ENCODE peak calls at places on chromosomes 12 and 14, in five cellular contexts. One of them, this sample, is unnamed. For H3K4me1 and H3K9me3, the result is how much of the 10 kb centered on the place peaks cover.

GRCh38 chr12:98653866-98654493 is 8.9 kb downstream of the APAF1 start:
- DNase-seq in pancreas: no peak
- DNase-seq in body of pancreas: peak
- DNase-seq in naive thymus-derived CD4-positive, alpha-beta T cell: peak
- DNase-seq in Peyer's patch: no peak
- DNase-seq in this sample: peak

GRCh38 chr14:90091393-90091792 is 29.6 kb downstream of the KCNK13 start:
- DNase-seq in pancreas: no peak
- DNase-seq in body of pancreas: no peak
- DNase-seq in naive thymus-derived CD4-positive, alpha-beta T cell: no peak
- DNase-seq in Peyer's patch: no peak
- DNase-seq in this sample: no peak

GRCh38 chr12:57341275-57341990 is 89.4 kb downstream of the R3HDM2 start:
- DNase-seq in pancreas: no peak
- DNase-seq in body of pancreas: no peak
- DNase-seq in naive thymus-derived CD4-positive, alpha-beta T cell: no peak
- DNase-seq in Peyer's patch: no peak
- DNase-seq in this sample: peak

GRCh38 chr12:15634010-15634676 is 155.0 kb downstream of the EPS8 start:
- DNase-seq in pancreas: no peak
- DNase-seq in body of pancreas: no peak
- DNase-seq in naive thymus-derived CD4-positive, alpha-beta T cell: no peak
- DNase-seq in Peyer's patch: no peak
- DNase-seq in this sample: no peak

GRCh38 chr14:63510538-63510937 is 32.6 kb downstream of the PPP2R5E start:
- DNase-seq in pancreas: no peak
- DNase-seq in body of pancreas: no peak
- DNase-seq in naive thymus-derived CD4-positive, alpha-beta T cell: no peak
- DNase-seq in Peyer's patch: no peak
- DNase-seq in this sample: no peak

GRCh38 chr12:93380480-93381121 is 2.9 kb downstream of the NUDT4 start:
- DNase-seq in pancreas: no peak
- DNase-seq in body of pancreas: no peak
- DNase-seq in naive thymus-derived CD4-positive, alpha-beta T cell: no peak
- DNase-seq in Peyer's patch: no peak
- DNase-seq in this sample: no peak

GRCh38 chr12:64169999-64170398 is 52.1 kb downstream of the KICS2 start:
- DNase-seq in pancreas: no peak
- DNase-seq in body of pancreas: no peak
- DNase-seq in naive thymus-derived CD4-positive, alpha-beta T cell: no peak
- DNase-seq in Peyer's patch: no peak
- DNase-seq in this sample: no peak

GRCh38 chr14:30708157-30708556 is 86.0 kb downstream of the SCFD1 start:
- DNase-seq in pancreas: no peak
- DNase-seq in body of pancreas: no peak
- DNase-seq in naive thymus-derived CD4-positive, alpha-beta T cell: no peak
- DNase-seq in Peyer's patch: no peak
- DNase-seq in this sample: no peak

DNA sequence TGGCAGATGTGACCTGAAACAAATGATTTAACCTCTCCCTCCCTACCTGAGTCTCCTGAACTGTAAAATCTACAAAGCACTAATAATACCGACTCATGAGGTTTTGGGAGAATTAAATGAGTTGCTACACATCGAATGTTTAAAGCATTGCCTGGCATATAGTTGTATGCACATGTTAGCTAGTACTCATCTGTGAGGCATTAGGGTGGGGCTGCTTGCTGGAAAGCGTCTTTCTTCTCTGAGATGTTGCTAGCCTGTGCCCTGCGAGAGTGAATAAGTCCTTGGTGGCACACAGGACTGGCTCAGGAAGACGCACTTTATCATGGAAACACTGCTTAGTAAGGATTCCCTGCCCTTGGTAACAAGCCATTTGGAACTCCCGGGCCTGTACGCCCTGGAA is 6.1 kb downstream of the RAPGEF3 start:
- DNase-seq in pancreas: no peak
- DNase-seq in body of pancreas: no peak
- DNase-seq in naive thymus-derived CD4-positive, alpha-beta T cell: no peak
- DNase-seq in Peyer's patch: no peak
- DNase-seq in this sample: no peak
- H3K4me1 ChIP-seq in pancreas: under half
- H3K4me1 ChIP-seq in body of pancreas: under half
- H3K4me1 ChIP-seq in naive thymus-derived CD4-positive, alpha-beta T cell: under half
- H3K4me1 ChIP-seq in Peyer's patch: under half
- H3K4me1 ChIP-seq in this sample: under half

GRCh38 chr12:5377997-5378596 is 53.8 kb upstream of the NTF3 start:
- DNase-seq in pancreas: no peak
- DNase-seq in body of pancreas: no peak
- DNase-seq in naive thymus-derived CD4-positive, alpha-beta T cell: no peak
- DNase-seq in Peyer's patch: no peak
- DNase-seq in this sample: no peak
- H3K9me3 ChIP-seq in pancreas: under half
- H3K9me3 ChIP-seq in body of pancreas: under half
- H3K9me3 ChIP-seq in naive thymus-derived CD4-positive, alpha-beta T cell: under half
- H3K9me3 ChIP-seq in Peyer's patch: under half
- H3K9me3 ChIP-seq in this sample: under half

DNA sequence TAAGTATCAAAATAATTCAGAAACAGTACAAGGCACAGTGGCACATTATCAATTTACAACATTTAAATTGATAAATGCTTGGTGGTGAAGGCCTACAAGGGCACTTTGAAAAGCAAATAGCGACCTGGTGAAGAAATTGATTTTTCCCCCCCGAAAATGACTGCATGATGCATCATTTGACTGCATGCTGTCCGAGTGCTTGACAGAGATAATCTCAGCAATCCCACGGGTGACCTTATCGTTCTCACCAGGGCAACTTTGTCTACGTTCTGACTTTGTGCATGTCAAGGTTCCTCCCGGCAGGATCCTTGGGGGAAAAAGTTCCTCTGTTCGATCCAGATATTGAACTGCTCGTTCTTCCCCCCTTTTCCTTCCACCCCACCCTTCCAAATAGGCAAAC is 384.8 kb downstream of the EGLN3 start:
- DNase-seq in pancreas: no peak
- DNase-seq in body of pancreas: no peak
- DNase-seq in naive thymus-derived CD4-positive, alpha-beta T cell: no peak
- DNase-seq in Peyer's patch: no peak
- DNase-seq in this sample: no peak
- H3K27ac ChIP-seq in pancreas: no peak
- H3K27ac ChIP-seq in body of pancreas: no peak
- H3K27ac ChIP-seq in naive thymus-derived CD4-positive, alpha-beta T cell: no peak
- H3K27ac ChIP-seq in Peyer's patch: no peak
- H3K27ac ChIP-seq in this sample: no peak

GRCh38 chr14:23093526-23093925 is 1.4 kb downstream of the ACIN1 start:
- DNase-seq in pancreas: no peak
- DNase-seq in body of pancreas: no peak
- DNase-seq in naive thymus-derived CD4-positive, alpha-beta T cell: no peak
- DNase-seq in Peyer's patch: no peak
- DNase-seq in this sample: no peak

GRCh38 chr14:23093104-23093503 is 1.8 kb downstream of the ACIN1 start:
- DNase-seq in pancreas: no peak
- DNase-seq in body of pancreas: no peak
- DNase-seq in naive thymus-derived CD4-positive, alpha-beta T cell: no peak
- DNase-seq in Peyer's patch: no peak
- DNase-seq in this sample: no peak

GRCh38 chr14:23089498-23090253 is 5.3 kb downstream of the ACIN1 start:
- DNase-seq in pancreas: no peak
- DNase-seq in body of pancreas: no peak
- DNase-seq in naive thymus-derived CD4-positive, alpha-beta T cell: no peak
- DNase-seq in Peyer's patch: no peak
- DNase-seq in this sample: no peak

GRCh38 chr14:23090254-23090636 is 4.7 kb downstream of the ACIN1 start:
- DNase-seq in pancreas: no peak
- DNase-seq in body of pancreas: no peak
- DNase-seq in naive thymus-derived CD4-positive, alpha-beta T cell: no peak
- DNase-seq in Peyer's patch: no peak
- DNase-seq in this sample: no peak

GRCh38 chr14:23091294-23092225 is 3.4 kb downstream of the ACIN1 start:
- DNase-seq in pancreas: no peak
- DNase-seq in body of pancreas: no peak
- DNase-seq in naive thymus-derived CD4-positive, alpha-beta T cell: no peak
- DNase-seq in Peyer's patch: no peak
- DNase-seq in this sample: no peak
- H3K4me1 ChIP-seq in pancreas: under half
- H3K4me1 ChIP-seq in body of pancreas: under half
- H3K4me1 ChIP-seq in naive thymus-derived CD4-positive, alpha-beta T cell: under half
- H3K4me1 ChIP-seq in Peyer's patch: under half
- H3K4me1 ChIP-seq in this sample: under half